ENCODE peak calls at places on chromosome X, in six cellular contexts. Q is activated T-cell treated with anti-CD3 and anti-CD28 coated beads, Interleukin-2, amount 50 U/mL, for 4 hours; T is activated CD4-positive, alpha-beta T cell treated with anti-CD3 and anti-CD28 coated beads for 36 hours; D is effector memory CD8-positive, alpha-beta T cell; L is DND-41; X is CD4-positive, alpha-beta T cell. V is an unnamed sample.

GRCh38 chrX:115549008-115549407 is 12.0 kb upstream of the PLS3 start:
- ATAC-seq in Q (no peak), T (no peak), D (no peak), L (no peak), X (no peak), V (no peak)

GRCh38 chrX:155695419-155695818 is 82.7 kb upstream of the TMLHE start:
- ATAC-seq in Q (no peak), T (no peak), D (no peak), L (no peak), X (no peak), V (no peak)

GRCh38 chrX:130039847-130040246 is 57.4 kb downstream of the BCORL1 start:
- ATAC-seq in Q (no peak), T (no peak), D (no peak), L (no peak), X (no peak), V (no peak)

GRCh38 chrX:47200385-47201150 is 6.9 kb downstream of the UBA1 start:
- ATAC-seq in Q (no peak), T (no peak), D (no peak), L (no peak), X (no peak), V (no peak)

GRCh38 chrX:115521717-115522116 is 39.3 kb upstream of the PLS3 start:
- ATAC-seq in Q (no peak), T (no peak), D (no peak), L (no peak), X (no peak), V (no peak)

GRCh38 chrX:11629593-11630211 is 36.0 kb downstream of the ARHGAP6 start:
- ATAC-seq in Q (no peak), T (no peak), D (no peak), L (no peak), X (no peak), V (no peak)

GRCh38 chrX:129531132-129531531 is 7.8 kb upstream of the SMARCA1 start:
- ATAC-seq in Q (no peak), T (no peak), D (no peak), L (no peak), X (no peak), V (no peak)

GRCh38 chrX:9267415-9267814 is 197.4 kb upstream of the TBL1X start:
- ATAC-seq in Q (no peak), T (no peak), D (no peak), L (no peak), X (no peak), V (no peak)

GRCh38 chrX:40945366-40945713 is 139.9 kb upstream of the USP9X start:
- ATAC-seq in Q (no peak), T (peak), D (no peak), L (no peak), X (no peak), V (no peak)

GRCh38 chrX:148310402-148311200 is 189.8 kb upstream of the AFF2 start:
- ATAC-seq in Q (peak), T (peak), D (peak), L (peak), X (peak), V (peak)

GRCh38 chrX:74613350-74614192 is 853 bp downstream of the RLIM start:
- ATAC-seq in Q (no peak), T (no peak), D (no peak), L (peak), X (no peak), V (no peak)

GRCh38 chrX:42107495-42108139 is 184.3 kb upstream of the CASK start:
- ATAC-seq in Q (peak), T (peak), D (no peak), L (no peak), X (no peak), V (peak)

GRCh38 chrX:47097018-47097417 is 18.8 kb downstream of the RGN start:
- ATAC-seq in Q (no peak), T (no peak), D (no peak), L (no peak), X (no peak), V (no peak)

GRCh38 chrX:19683817-19684216 is 168.5 kb upstream of the MAP3K15 start:
- ATAC-seq in Q (peak), T (peak), D (peak), L (no peak), X (peak), V (no peak)

GRCh38 chrX:155880586-155881157 is 473 bp upstream of the VAMP7 start:
- ATAC-seq in Q (no peak), T (peak), D (no peak), L (peak), X (peak), V (no peak)

GRCh38 chrX:68508799-68509198 is 9.9 kb downstream of the YIPF6 start:
- ATAC-seq in Q (no peak), T (no peak), D (peak), L (no peak), X (peak), V (no peak)

GRCh38 chrX:32448320-32448719 is 763.0 kb downstream of the DMD start:
- ATAC-seq in Q (peak), T (peak), D (peak), L (peak), X (no peak), V (peak)

GRCh38 chrX:46961097-46961496 is 48.9 kb downstream of the JADE3 start:
- ATAC-seq in Q (no peak), T (no peak), D (no peak), L (peak), X (no peak), V (peak)

GRCh38 chrX:132208422-132208821 is 10.8 kb downstream of the RAP2C start:
- ATAC-seq in Q (no peak), T (no peak), D (no peak), L (no peak), X (no peak), V (no peak)

GRCh38 chrX:74546984-74547383 is 67.4 kb downstream of the RLIM start:
- ATAC-seq in Q (no peak), T (no peak), D (no peak), L (no peak), X (no peak), V (no peak)

GRCh38 chrX:38804481-38805293 is 3.4 kb downstream of the MID1IP1 start:
- ATAC-seq in Q (peak), T (peak), D (no peak), L (peak), X (no peak), V (peak)

GRCh38 chrX:41116948-41117347 is 31.7 kb downstream of the USP9X start:
- ATAC-seq in Q (peak), T (peak), D (peak), L (no peak), X (peak), V (peak)